ENCODE peak calls at places on chromosomes 6 and 20, in nine cellular contexts. One of them, this sample, is unnamed. For H3K9me3 and H3K27me3, the result is how much of the 10 kb centered on the place peaks cover.

GRCh38 chr6:85323435-85324040 is 126.3 kb upstream of the NT5E start:
- DNase-seq in cardiac muscle cell: peak
- DNase-seq in pancreas: peak
- DNase-seq in lung: peak
- DNase-seq in fibroblast of lung: peak
- DNase-seq in HepG2: peak
- DNase-seq in PC-3: peak
- DNase-seq in astrocyte: peak
- DNase-seq in SJSA1: peak
- DNase-seq in this sample: peak

GRCh38 chr6:166488081-166488685 is 98.3 kb downstream of the RAMACL start:
- DNase-seq in cardiac muscle cell: peak
- DNase-seq in pancreas: no peak
- DNase-seq in lung: peak
- DNase-seq in fibroblast of lung: peak
- DNase-seq in HepG2: no peak
- DNase-seq in PC-3: no peak
- DNase-seq in astrocyte: no peak
- DNase-seq in SJSA1: no peak
- DNase-seq in this sample: peak

GRCh38 chr6:110980648-110981047 is 1.2 kb upstream of the RPF2 start:
- DNase-seq in cardiac muscle cell: no peak
- DNase-seq in pancreas: no peak
- DNase-seq in lung: no peak
- DNase-seq in fibroblast of lung: no peak
- DNase-seq in HepG2: no peak
- DNase-seq in PC-3: no peak
- DNase-seq in astrocyte: no peak
- DNase-seq in SJSA1: no peak
- DNase-seq in this sample: no peak

GRCh38 chr20:41230136-41230535 is 87.4 kb downstream of the ZHX3 start:
- DNase-seq in cardiac muscle cell: no peak
- DNase-seq in pancreas: no peak
- DNase-seq in lung: no peak
- DNase-seq in fibroblast of lung: no peak
- DNase-seq in HepG2: no peak
- DNase-seq in PC-3: no peak
- DNase-seq in astrocyte: no peak
- DNase-seq in SJSA1: no peak
- DNase-seq in this sample: no peak

GRCh38 chr6:127481628-127482027 is 22.4 kb upstream of the KIAA0408 start:
- DNase-seq in cardiac muscle cell: peak
- DNase-seq in pancreas: no peak
- DNase-seq in lung: no peak
- DNase-seq in fibroblast of lung: peak
- DNase-seq in HepG2: no peak
- DNase-seq in PC-3: peak
- DNase-seq in astrocyte: peak
- DNase-seq in SJSA1: peak
- DNase-seq in this sample: no peak

GRCh38 chr6:101613556-101613955 is 220.0 kb downstream of the GRIK2 start:
- DNase-seq in cardiac muscle cell: no peak
- DNase-seq in pancreas: no peak
- DNase-seq in lung: no peak
- DNase-seq in fibroblast of lung: no peak
- DNase-seq in HepG2: no peak
- DNase-seq in PC-3: no peak
- DNase-seq in astrocyte: no peak
- DNase-seq in SJSA1: no peak
- DNase-seq in this sample: no peak

GRCh38 chr6:46246727-46247126 is 75.9 kb upstream of the ENPP5 start:
- DNase-seq in cardiac muscle cell: no peak
- DNase-seq in pancreas: no peak
- DNase-seq in lung: no peak
- DNase-seq in fibroblast of lung: no peak
- DNase-seq in HepG2: no peak
- DNase-seq in PC-3: no peak
- DNase-seq in astrocyte: no peak
- DNase-seq in SJSA1: no peak
- DNase-seq in this sample: no peak

GRCh38 chr6:23445157-23445710 is 680.8 kb upstream of the NRSN1 start:
- DNase-seq in cardiac muscle cell: peak
- DNase-seq in pancreas: no peak
- DNase-seq in lung: no peak
- DNase-seq in fibroblast of lung: peak
- DNase-seq in HepG2: no peak
- DNase-seq in PC-3: no peak
- DNase-seq in astrocyte: peak
- DNase-seq in SJSA1: no peak
- DNase-seq in this sample: no peak

DNA sequence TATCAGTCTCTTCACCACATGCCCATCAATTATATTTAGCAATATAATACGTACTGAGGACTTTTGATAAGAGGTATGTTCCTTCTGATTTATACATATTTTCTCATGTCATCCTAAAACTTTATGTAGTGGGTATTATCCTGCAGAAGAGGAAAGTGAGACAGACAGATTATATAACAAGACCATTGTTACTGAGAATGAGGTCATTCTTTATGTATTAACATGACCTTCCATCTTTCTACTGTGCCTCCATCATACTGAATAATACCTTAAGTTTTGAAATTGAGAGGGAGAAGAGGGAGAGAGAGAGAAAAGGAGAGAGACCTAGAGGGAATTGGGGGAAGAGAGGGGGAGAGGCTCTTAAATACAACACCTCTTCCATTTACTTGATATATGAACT is 90.9 kb upstream of the CARMIL1 start:
- DNase-seq in cardiac muscle cell: no peak
- DNase-seq in pancreas: no peak
- DNase-seq in lung: no peak
- DNase-seq in fibroblast of lung: no peak
- DNase-seq in HepG2: no peak
- DNase-seq in PC-3: no peak
- DNase-seq in astrocyte: no peak
- DNase-seq in SJSA1: no peak
- DNase-seq in this sample: no peak
- H3K9me3 ChIP-seq in cardiac muscle cell: under half
- H3K9me3 ChIP-seq in pancreas: under half
- H3K9me3 ChIP-seq in lung: under half
- H3K9me3 ChIP-seq in fibroblast of lung: under half
- H3K9me3 ChIP-seq in HepG2: under half
- H3K9me3 ChIP-seq in PC-3: under half
- H3K9me3 ChIP-seq in astrocyte: under half
- H3K9me3 ChIP-seq in SJSA1: under half
- H3K9me3 ChIP-seq in this sample: under half

GRCh38 chr20:57702521-57702920 is 7.3 kb downstream of the PMEPA1 start:
- DNase-seq in cardiac muscle cell: no peak
- DNase-seq in pancreas: no peak
- DNase-seq in lung: no peak
- DNase-seq in fibroblast of lung: no peak
- DNase-seq in HepG2: no peak
- DNase-seq in PC-3: no peak
- DNase-seq in astrocyte: no peak
- DNase-seq in SJSA1: no peak
- DNase-seq in this sample: no peak

GRCh38 chr20:57701651-57702050 is 8.2 kb downstream of the PMEPA1 start:
- DNase-seq in cardiac muscle cell: no peak
- DNase-seq in pancreas: no peak
- DNase-seq in lung: no peak
- DNase-seq in fibroblast of lung: no peak
- DNase-seq in HepG2: no peak
- DNase-seq in PC-3: no peak
- DNase-seq in astrocyte: no peak
- DNase-seq in SJSA1: no peak
- DNase-seq in this sample: no peak

GRCh38 chr20:57701090-57701489 is 8.7 kb downstream of the PMEPA1 start:
- DNase-seq in cardiac muscle cell: no peak
- DNase-seq in pancreas: no peak
- DNase-seq in lung: no peak
- DNase-seq in fibroblast of lung: no peak
- DNase-seq in HepG2: no peak
- DNase-seq in PC-3: no peak
- DNase-seq in astrocyte: no peak
- DNase-seq in SJSA1: no peak
- DNase-seq in this sample: no peak

GRCh38 chr20:57703013-57703412 is 6.8 kb downstream of the PMEPA1 start:
- DNase-seq in cardiac muscle cell: no peak
- DNase-seq in pancreas: no peak
- DNase-seq in lung: no peak
- DNase-seq in fibroblast of lung: no peak
- DNase-seq in HepG2: no peak
- DNase-seq in PC-3: no peak
- DNase-seq in astrocyte: no peak
- DNase-seq in SJSA1: no peak
- DNase-seq in this sample: no peak

DNA sequence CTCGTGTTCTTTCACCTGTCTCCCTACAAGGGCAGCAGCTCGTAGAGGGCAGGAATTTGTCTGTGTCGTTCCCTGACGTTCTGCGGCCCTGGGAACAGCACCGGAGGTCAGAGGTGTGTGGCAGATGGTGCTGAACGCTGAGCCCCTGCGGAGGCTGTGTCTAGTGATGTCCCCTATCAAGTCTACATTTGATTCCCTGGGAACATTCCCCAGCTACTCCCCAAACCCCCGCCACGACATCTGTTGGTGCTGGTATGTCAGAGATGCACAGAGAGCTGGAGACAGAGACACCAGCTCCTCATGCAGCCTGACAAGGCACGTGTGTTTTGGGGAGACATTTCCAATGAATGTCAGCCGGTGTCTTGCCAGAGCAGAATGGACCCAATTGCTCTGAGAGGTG is 7.7 kb downstream of the PMEPA1 start:
- DNase-seq in cardiac muscle cell: no peak
- DNase-seq in pancreas: no peak
- DNase-seq in lung: no peak
- DNase-seq in fibroblast of lung: no peak
- DNase-seq in HepG2: no peak
- DNase-seq in PC-3: no peak
- DNase-seq in astrocyte: no peak
- DNase-seq in SJSA1: no peak
- DNase-seq in this sample: no peak
- H3K27me3 ChIP-seq in cardiac muscle cell: under half
- H3K27me3 ChIP-seq in pancreas: under half
- H3K27me3 ChIP-seq in lung: under half
- H3K27me3 ChIP-seq in fibroblast of lung: under half
- H3K27me3 ChIP-seq in HepG2: under half
- H3K27me3 ChIP-seq in PC-3: under half
- H3K27me3 ChIP-seq in astrocyte: under half
- H3K27me3 ChIP-seq in SJSA1: under half
- H3K27me3 ChIP-seq in this sample: under half

GRCh38 chr6:168381726-168382458 is 59.1 kb upstream of the SMOC2 start:
- DNase-seq in cardiac muscle cell: no peak
- DNase-seq in pancreas: no peak
- DNase-seq in lung: no peak
- DNase-seq in fibroblast of lung: no peak
- DNase-seq in HepG2: no peak
- DNase-seq in PC-3: no peak
- DNase-seq in astrocyte: no peak
- DNase-seq in SJSA1: no peak
- DNase-seq in this sample: no peak

GRCh38 chr6:168380956-168381605 is 59.9 kb upstream of the SMOC2 start:
- DNase-seq in cardiac muscle cell: no peak
- DNase-seq in pancreas: no peak
- DNase-seq in lung: no peak
- DNase-seq in fibroblast of lung: no peak
- DNase-seq in HepG2: no peak
- DNase-seq in PC-3: no peak
- DNase-seq in astrocyte: no peak
- DNase-seq in SJSA1: no peak
- DNase-seq in this sample: no peak

GRCh38 chr6:168385380-168385779 is 55.6 kb upstream of the SMOC2 start:
- DNase-seq in cardiac muscle cell: peak
- DNase-seq in pancreas: no peak
- DNase-seq in lung: no peak
- DNase-seq in fibroblast of lung: no peak
- DNase-seq in HepG2: no peak
- DNase-seq in PC-3: no peak
- DNase-seq in astrocyte: no peak
- DNase-seq in SJSA1: no peak
- DNase-seq in this sample: no peak

GRCh38 chr6:168384045-168385038 is 56.6 kb upstream of the SMOC2 start:
- DNase-seq in cardiac muscle cell: peak
- DNase-seq in pancreas: no peak
- DNase-seq in lung: no peak
- DNase-seq in fibroblast of lung: no peak
- DNase-seq in HepG2: no peak
- DNase-seq in PC-3: no peak
- DNase-seq in astrocyte: no peak
- DNase-seq in SJSA1: no peak
- DNase-seq in this sample: no peak

DNA sequence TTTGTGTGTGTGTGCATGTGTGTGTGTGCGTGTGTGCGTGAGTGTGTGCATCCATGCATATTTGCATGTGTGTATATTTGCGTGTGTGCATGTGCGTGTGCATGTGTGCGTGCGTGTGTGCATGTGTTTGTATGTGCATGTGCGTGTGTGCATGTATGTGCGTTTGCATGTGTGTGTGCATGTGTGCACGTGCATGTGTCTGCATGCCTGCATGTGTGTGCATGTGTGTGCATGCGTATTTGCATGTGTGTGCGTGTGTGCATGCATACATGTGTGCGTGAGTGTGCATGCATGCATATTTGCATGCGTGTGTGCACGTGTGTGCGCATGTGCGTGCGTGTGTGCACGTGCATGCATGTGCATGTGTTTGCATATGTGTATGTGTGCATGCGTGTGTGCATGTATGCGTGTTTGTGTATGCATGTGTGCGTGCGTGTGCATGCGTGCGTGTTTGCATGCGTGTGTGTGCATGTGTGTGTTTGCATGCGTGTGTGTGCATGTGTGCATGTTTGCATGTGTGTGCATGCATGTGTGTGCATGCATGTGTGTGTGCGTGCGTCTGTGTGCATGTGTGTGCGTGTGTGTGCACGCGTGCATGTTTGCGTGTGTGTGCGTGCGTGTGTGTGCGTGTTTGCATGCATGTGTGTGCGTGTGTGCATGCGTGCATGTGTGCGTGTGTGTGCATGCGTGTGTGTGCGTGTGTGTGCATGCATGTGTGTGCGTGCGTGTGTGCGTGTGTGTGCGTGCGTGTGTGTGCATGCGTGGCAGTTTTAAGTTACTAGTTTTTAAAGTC is 57.7 kb upstream of the SMOC2 start:
- DNase-seq in cardiac muscle cell: no peak
- DNase-seq in pancreas: no peak
- DNase-seq in lung: no peak
- DNase-seq in fibroblast of lung: no peak
- DNase-seq in HepG2: no peak
- DNase-seq in PC-3: no peak
- DNase-seq in astrocyte: no peak
- DNase-seq in SJSA1: no peak
- DNase-seq in this sample: no peak
- H3K9me3 ChIP-seq in cardiac muscle cell: under half
- H3K9me3 ChIP-seq in pancreas: under half
- H3K9me3 ChIP-seq in lung: under half
- H3K9me3 ChIP-seq in fibroblast of lung: under half
- H3K9me3 ChIP-seq in HepG2: under half
- H3K9me3 ChIP-seq in PC-3: under half
- H3K9me3 ChIP-seq in astrocyte: under half
- H3K9me3 ChIP-seq in SJSA1: under half
- H3K9me3 ChIP-seq in this sample: under half

GRCh38 chr20:46785958-46786357 is 76.5 kb downstream of the SLC2A10 start:
- DNase-seq in cardiac muscle cell: no peak
- DNase-seq in pancreas: no peak
- DNase-seq in lung: no peak
- DNase-seq in fibroblast of lung: no peak
- DNase-seq in HepG2: no peak
- DNase-seq in PC-3: no peak
- DNase-seq in astrocyte: no peak
- DNase-seq in SJSA1: no peak
- DNase-seq in this sample: no peak

GRCh38 chr20:46784450-46785127 is 75.1 kb downstream of the SLC2A10 start:
- DNase-seq in cardiac muscle cell: peak
- DNase-seq in pancreas: no peak
- DNase-seq in lung: no peak
- DNase-seq in fibroblast of lung: peak
- DNase-seq in HepG2: peak
- DNase-seq in PC-3: peak
- DNase-seq in astrocyte: peak
- DNase-seq in SJSA1: no peak
- DNase-seq in this sample: no peak

GRCh38 chr20:46789339-46789984 is 80.0 kb downstream of the SLC2A10 start:
- DNase-seq in cardiac muscle cell: no peak
- DNase-seq in pancreas: no peak
- DNase-seq in lung: no peak
- DNase-seq in fibroblast of lung: no peak
- DNase-seq in HepG2: no peak
- DNase-seq in PC-3: no peak
- DNase-seq in astrocyte: no peak
- DNase-seq in SJSA1: no peak
- DNase-seq in this sample: no peak

GRCh38 chr20:46786566-46786965 is 77.1 kb downstream of the SLC2A10 start:
- DNase-seq in cardiac muscle cell: no peak
- DNase-seq in pancreas: no peak
- DNase-seq in lung: no peak
- DNase-seq in fibroblast of lung: no peak
- DNase-seq in HepG2: no peak
- DNase-seq in PC-3: no peak
- DNase-seq in astrocyte: no peak
- DNase-seq in SJSA1: no peak
- DNase-seq in this sample: no peak

GRCh38 chr20:46787986-46788762 is 78.7 kb downstream of the SLC2A10 start:
- DNase-seq in cardiac muscle cell: no peak
- DNase-seq in pancreas: no peak
- DNase-seq in lung: no peak
- DNase-seq in fibroblast of lung: no peak
- DNase-seq in HepG2: no peak
- DNase-seq in PC-3: no peak
- DNase-seq in astrocyte: no peak
- DNase-seq in SJSA1: no peak
- DNase-seq in this sample: no peak
- H3K27me3 ChIP-seq in cardiac muscle cell: under half
- H3K27me3 ChIP-seq in pancreas: under half
- H3K27me3 ChIP-seq in lung: under half
- H3K27me3 ChIP-seq in fibroblast of lung: under half
- H3K27me3 ChIP-seq in HepG2: under half
- H3K27me3 ChIP-seq in PC-3: under half
- H3K27me3 ChIP-seq in astrocyte: under half
- H3K27me3 ChIP-seq in SJSA1: under half
- H3K27me3 ChIP-seq in this sample: under half